ENCODE peak calls at places on chromosome 18, in ten cellular contexts. G is Calu3; Q is lower lobe of right lung; R is cardiac fibroblast; M is breast epithelium; F is SK-N-SH; L is left ventricle myocardium inferior; V is HFF-Myc; U is GM12865; K is CD4-positive, alpha-beta T cell. S is an unnamed sample.

GRCh38 chr18:61589724-61590065 is 256.5 kb downstream of the CDH20 start:
- DNase-seq in G (no peak), M (no peak), L (no peak), Q (no peak), V (no peak), R (peak; percentile 72), U (no peak), F (no peak), K (no peak), S (no peak)

GRCh38 chr18:6414118-6414722 is 491 bp downstream of the L3MBTL4 start:
- DNase-seq in L (peak; percentile 51), Q (peak; percentile 87), R (no peak), K (no peak), F (peak; percentile 85), V (no peak), U (peak; percentile 80), M (peak; percentile 63), G (peak; percentile 64), S (peak; percentile 92)

GRCh38 chr18:68121308-68121707 is 593.6 kb downstream of the TMX3 start:
- DNase-seq in L (no peak), Q (no peak), M (no peak), F (no peak), K (no peak), R (peak; percentile 49), G (no peak), U (no peak), V (no peak), S (no peak)

GRCh38 chr18:6219116-6219717 is 195.5 kb downstream of the L3MBTL4 start:
- DNase-seq in U (peak; percentile 62), L (no peak), G (no peak), F (peak; percentile 49), Q (no peak), R (peak; percentile 60), K (no peak), M (no peak), V (peak; percentile 20), S (peak; percentile 33)

GRCh38 chr18:35581555-35582309 is at the start of gene GALNT1:
- DNase-seq in Q (peak; percentile 54), K (peak; percentile 12), R (peak; percentile 20), M (no peak), V (no peak), U (peak; percentile 38), L (peak; percentile 37), F (peak; percentile 81), G (no peak), S (peak; percentile 69)

GRCh38 chr18:35050004-35050623 is 8.9 kb downstream of the MAPRE2 start:
- DNase-seq in M (no peak), U (peak; percentile 16), Q (no peak), V (no peak), K (no peak), L (no peak), G (no peak), F (no peak), R (peak; percentile 35), S (no peak)

GRCh38 chr18:73645175-73645715 is 502.4 kb downstream of the FBXO15 start:
- DNase-seq in K (no peak), G (no peak), R (peak; percentile 53), M (no peak), U (no peak), V (peak; percentile 46), Q (no peak), L (no peak), F (no peak), S (no peak)

GRCh38 chr18:34977787-34978532 is 63.3 kb upstream of the MAPRE2 start:
- DNase-seq in R (no peak), M (no peak), G (peak; percentile 74), L (peak; percentile 37), F (peak; percentile 39), Q (peak; percentile 78), U (peak; percentile 48), K (peak; percentile 45), V (no peak), S (peak; percentile 33)

GRCh38 chr18:45464619-45465018 is 150.7 kb upstream of the SLC14A2 start:
- DNase-seq in M (no peak), F (peak; percentile 74), G (no peak), R (no peak), Q (no peak), V (no peak), U (no peak), L (peak; percentile 24), K (no peak), S (no peak)

GRCh38 chr18:23824704-23825103 is 135.5 kb downstream of the LAMA3 start:
- DNase-seq in M (no peak), R (peak; percentile 60), K (no peak), L (no peak), Q (no peak), F (no peak), G (no peak), V (no peak), U (no peak), S (no peak)

GRCh38 chr18:45839415-45840395 is 14.2 kb downstream of the SIGLEC15 start:
- DNase-seq in R (peak; percentile 86), G (peak; percentile 71), U (peak; percentile 47), V (peak; percentile 54), L (no peak), K (no peak), Q (no peak), M (no peak), F (peak; percentile 59), S (no peak)

GRCh38 chr18:79203017-79203605 is 133.9 kb downstream of the ATP9B start:
- DNase-seq in V (no peak), M (no peak), U (no peak), G (peak; percentile 32), K (no peak), L (no peak), R (peak; percentile 11), F (no peak), Q (no peak), S (no peak)

GRCh38 chr18:57906852-57907251 is 103.7 kb upstream of the ATP8B1 start:
- DNase-seq in R (no peak), U (no peak), G (peak; percentile 58), Q (no peak), M (no peak), K (no peak), F (no peak), L (no peak), V (no peak), S (no peak)
- TF ChIP-seq CTCF in R (peak; percentile 23), U (no peak), G (peak; percentile 48), Q (no peak), M (no peak), K (no peak), F (peak; percentile 23), L (no peak), V (no peak), S (no peak)

GRCh38 chr18:74818776-74819175 is 221.1 kb downstream of the ZNF407 start:
- DNase-seq in Q (no peak), R (peak; percentile 72), M (no peak), F (no peak), L (no peak), U (no peak), V (no peak), K (no peak), G (no peak), S (no peak)

GRCh38 chr18:74820160-74820780 is 222.6 kb downstream of the ZNF407 start:
- DNase-seq in L (no peak), K (no peak), Q (no peak), G (no peak), R (no peak), V (no peak), M (no peak), U (no peak), F (no peak), S (no peak)

GRCh38 chr18:74817576-74817975 is 219.9 kb downstream of the ZNF407 start:
- DNase-seq in K (no peak), M (no peak), U (no peak), F (no peak), V (no peak), L (no peak), G (no peak), Q (no peak), R (no peak), S (no peak)

GRCh38 chr18:74825460-74825859 is 227.8 kb downstream of the ZNF407 start:
- DNase-seq in M (no peak), Q (no peak), K (no peak), U (no peak), F (no peak), V (no peak), G (no peak), R (no peak), L (no peak), S (no peak)

GRCh38 chr18:74819433-74820059 is 221.9 kb downstream of the ZNF407 start:
- DNase-seq in R (peak; percentile 34), Q (no peak), K (no peak), F (peak; percentile 29), U (peak; percentile 31), L (no peak), G (peak; percentile 17), M (no peak), V (no peak), S (peak; percentile 13)
- TF ChIP-seq CTCF in R (peak; percentile 53), Q (no peak), K (no peak), F (peak; percentile 62), U (peak; percentile 47), L (peak; percentile 38), G (peak; percentile 69), M (no peak), V (peak; percentile 70), S (peak; percentile 15)

GRCh38 chr18:10194592-10194991 is 259.8 kb upstream of the APCDD1 start:
- DNase-seq in L (no peak), G (no peak), U (no peak), Q (no peak), V (no peak), M (no peak), R (peak; percentile 8), F (no peak), K (no peak), S (no peak)
- TF ChIP-seq CTCF in L (no peak), G (no peak), U (no peak), Q (no peak), V (peak; percentile 15), M (no peak), R (no peak), F (peak; percentile 7), K (no peak), S (no peak)

GRCh38 chr18:9612215-9612830 is 2.0 kb downstream of the PPP4R1 start:
- DNase-seq in U (peak; percentile 70), L (no peak), R (peak; percentile 64), M (no peak), V (no peak), K (peak; percentile 12), G (peak; percentile 56), Q (no peak), F (peak; percentile 66), S (peak; percentile 37)
- TF ChIP-seq CTCF in U (peak; percentile 66), L (peak; percentile 71), R (peak; percentile 73), M (peak; percentile 62), V (peak; percentile 68), K (peak; percentile 66), G (peak; percentile 57), Q (peak; percentile 64), F (peak; percentile 80), S (peak; percentile 41)